ENCODE peak calls at places on chromosomes 3 and 15, in six cellular contexts. One of them, this sample, is unnamed.

GRCh38 chr3:136464502-136464901 is 214.4 kb downstream of the PCCB start:
- DNase-seq in right cardiac atrium: no peak
- DNase-seq in BJ: no peak
- DNase-seq in fibroblast of pulmonary artery: no peak
- DNase-seq in choroid plexus epithelial cell: peak
- DNase-seq in DND-41: no peak
- DNase-seq in this sample: no peak

GRCh38 chr3:65974505-65974904 is 64.2 kb downstream of the MAGI1 start:
- DNase-seq in BJ: no peak
- DNase-seq in fibroblast of pulmonary artery: no peak
- DNase-seq in right cardiac atrium: no peak
- DNase-seq in DND-41: no peak
- DNase-seq in choroid plexus epithelial cell: no peak
- DNase-seq in this sample: no peak

GRCh38 chr15:39300451-39301153 is 280.3 kb upstream of the THBS1 start:
- DNase-seq in fibroblast of pulmonary artery: peak
- DNase-seq in right cardiac atrium: no peak
- DNase-seq in DND-41: no peak
- DNase-seq in BJ: no peak
- DNase-seq in choroid plexus epithelial cell: peak
- DNase-seq in this sample: no peak

GRCh38 chr3:66824450-66824849 is 173.7 kb upstream of the KBTBD8 start:
- DNase-seq in fibroblast of pulmonary artery: no peak
- DNase-seq in DND-41: no peak
- DNase-seq in right cardiac atrium: no peak
- DNase-seq in choroid plexus epithelial cell: no peak
- DNase-seq in BJ: no peak
- DNase-seq in this sample: no peak

GRCh38 chr3:192917508-192918274 is at the start of gene MB21D2:
- DNase-seq in fibroblast of pulmonary artery: peak
- DNase-seq in right cardiac atrium: peak
- DNase-seq in choroid plexus epithelial cell: peak
- DNase-seq in DND-41: peak
- DNase-seq in BJ: no peak
- DNase-seq in this sample: peak

GRCh38 chr3:58250093-58250707 is 12.6 kb downstream of the ABHD6 start:
- DNase-seq in DND-41: no peak
- DNase-seq in right cardiac atrium: no peak
- DNase-seq in fibroblast of pulmonary artery: peak
- DNase-seq in choroid plexus epithelial cell: no peak
- DNase-seq in BJ: no peak
- DNase-seq in this sample: no peak

GRCh38 chr3:134527037-134527436 is 41.2 kb downstream of the CEP63 start:
- DNase-seq in fibroblast of pulmonary artery: no peak
- DNase-seq in DND-41: peak
- DNase-seq in choroid plexus epithelial cell: peak
- DNase-seq in right cardiac atrium: no peak
- DNase-seq in BJ: no peak
- DNase-seq in this sample: no peak

GRCh38 chr3:188209740-188210139 is 55.8 kb downstream of the LPP start:
- DNase-seq in fibroblast of pulmonary artery: no peak
- DNase-seq in right cardiac atrium: no peak
- DNase-seq in DND-41: no peak
- DNase-seq in choroid plexus epithelial cell: no peak
- DNase-seq in BJ: no peak
- DNase-seq in this sample: no peak

GRCh38 chr15:66900586-66901310 is 164.7 kb upstream of the SMAD3 start:
- DNase-seq in right cardiac atrium: no peak
- DNase-seq in fibroblast of pulmonary artery: no peak
- DNase-seq in choroid plexus epithelial cell: no peak
- DNase-seq in BJ: no peak
- DNase-seq in DND-41: no peak
- DNase-seq in this sample: no peak

GRCh38 chr3:163614886-163615285 is 1463.4 kb downstream of the SI start:
- DNase-seq in BJ: no peak
- DNase-seq in choroid plexus epithelial cell: no peak
- DNase-seq in right cardiac atrium: no peak
- DNase-seq in fibroblast of pulmonary artery: no peak
- DNase-seq in DND-41: no peak
- DNase-seq in this sample: no peak

GRCh38 chr3:190132376-190132775 is 11.7 kb upstream of the P3H2 start:
- DNase-seq in choroid plexus epithelial cell: peak
- DNase-seq in BJ: no peak
- DNase-seq in DND-41: no peak
- DNase-seq in fibroblast of pulmonary artery: peak
- DNase-seq in right cardiac atrium: no peak
- DNase-seq in this sample: no peak

GRCh38 chr3:2099028-2099671 is 484 bp downstream of the CNTN4 start:
- DNase-seq in choroid plexus epithelial cell: no peak
- DNase-seq in DND-41: no peak
- DNase-seq in fibroblast of pulmonary artery: no peak
- DNase-seq in BJ: no peak
- DNase-seq in right cardiac atrium: peak
- DNase-seq in this sample: no peak

GRCh38 chr3:2098398-2099027 is at the start of gene CNTN4:
- DNase-seq in DND-41: no peak
- DNase-seq in fibroblast of pulmonary artery: no peak
- DNase-seq in right cardiac atrium: peak
- DNase-seq in choroid plexus epithelial cell: peak
- DNase-seq in BJ: no peak
- DNase-seq in this sample: no peak

GRCh38 chr3:2097641-2098191 is 950 bp upstream of the CNTN4 start:
- DNase-seq in BJ: no peak
- DNase-seq in fibroblast of pulmonary artery: no peak
- DNase-seq in right cardiac atrium: no peak
- DNase-seq in DND-41: no peak
- DNase-seq in choroid plexus epithelial cell: peak
- DNase-seq in this sample: no peak

GRCh38 chr3:2094941-2095340 is 3.7 kb upstream of the CNTN4 start:
- DNase-seq in choroid plexus epithelial cell: no peak
- DNase-seq in fibroblast of pulmonary artery: no peak
- DNase-seq in BJ: no peak
- DNase-seq in DND-41: no peak
- DNase-seq in right cardiac atrium: no peak
- DNase-seq in this sample: no peak

GRCh38 chr3:2096196-2096595 is 2.5 kb upstream of the CNTN4 start:
- DNase-seq in right cardiac atrium: peak
- DNase-seq in choroid plexus epithelial cell: no peak
- DNase-seq in fibroblast of pulmonary artery: no peak
- DNase-seq in DND-41: no peak
- DNase-seq in BJ: no peak
- DNase-seq in this sample: no peak
- H3K4me3 ChIP-seq in right cardiac atrium: no peak
- H3K4me3 ChIP-seq in choroid plexus epithelial cell: no peak
- H3K4me3 ChIP-seq in fibroblast of pulmonary artery: no peak
- H3K4me3 ChIP-seq in DND-41: no peak
- H3K4me3 ChIP-seq in BJ: no peak
- H3K4me3 ChIP-seq in this sample: no peak

DNA sequence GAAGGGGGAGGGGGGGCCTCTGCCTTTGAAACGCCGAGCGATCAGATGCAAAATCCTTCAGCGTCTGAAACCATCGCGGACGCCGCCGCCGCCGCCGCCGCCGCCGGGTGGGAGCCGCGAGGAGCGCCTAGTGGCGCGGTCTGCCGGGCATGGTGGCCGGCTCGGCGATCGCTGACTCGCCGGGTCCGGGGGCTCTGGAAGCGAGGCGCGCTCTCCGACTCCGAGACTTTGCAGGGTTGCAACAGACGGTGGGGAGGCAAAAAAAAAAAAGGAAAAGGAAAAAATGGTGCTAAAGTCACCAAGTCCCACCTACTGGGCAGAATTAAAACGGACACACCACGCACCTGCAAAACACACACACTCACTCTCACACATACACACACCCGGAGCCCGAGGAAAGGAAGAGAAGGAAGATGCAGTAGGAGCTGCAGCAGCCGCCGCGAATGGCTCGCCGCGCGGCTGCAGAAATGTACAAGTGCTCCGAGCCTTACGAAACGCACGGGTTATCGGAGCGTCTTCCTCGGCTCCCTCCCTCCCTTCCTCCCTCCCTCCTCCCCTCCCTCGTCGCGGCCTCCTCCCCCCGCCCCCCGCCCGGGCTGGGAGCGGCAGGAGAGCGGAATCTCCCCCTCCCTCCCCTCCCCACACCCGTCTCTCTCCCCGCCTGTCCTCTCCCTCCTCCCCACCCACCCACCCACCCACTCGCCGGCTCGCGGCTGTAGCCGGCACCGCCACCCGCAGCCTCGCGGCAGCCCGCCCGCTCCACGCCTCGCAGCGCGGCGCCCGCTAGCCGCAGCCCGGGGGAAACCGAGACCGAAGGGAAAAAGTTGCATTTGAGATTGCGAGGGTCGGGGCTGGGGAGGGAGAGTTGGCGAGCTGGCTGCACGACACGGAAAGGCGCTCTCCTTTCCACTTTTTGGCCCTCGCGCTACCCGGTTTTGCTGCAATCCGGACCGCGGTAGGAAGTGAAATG is at the start of gene NTRK3:
- DNase-seq in right cardiac atrium: no peak
- DNase-seq in fibroblast of pulmonary artery: peak
- DNase-seq in choroid plexus epithelial cell: peak
- DNase-seq in BJ: no peak
- DNase-seq in DND-41: peak
- DNase-seq in this sample: no peak
- H3K4me3 ChIP-seq in right cardiac atrium: peak
- H3K4me3 ChIP-seq in fibroblast of pulmonary artery: peak
- H3K4me3 ChIP-seq in choroid plexus epithelial cell: peak
- H3K4me3 ChIP-seq in BJ: peak
- H3K4me3 ChIP-seq in DND-41: no peak
- H3K4me3 ChIP-seq in this sample: no peak

GRCh38 chr3:105618561-105618960 is 250.3 kb downstream of the CBLB start:
- DNase-seq in DND-41: no peak
- DNase-seq in BJ: no peak
- DNase-seq in choroid plexus epithelial cell: no peak
- DNase-seq in right cardiac atrium: no peak
- DNase-seq in fibroblast of pulmonary artery: no peak
- DNase-seq in this sample: no peak

GRCh38 chr3:105620236-105620635 is 248.6 kb downstream of the CBLB start:
- DNase-seq in DND-41: no peak
- DNase-seq in choroid plexus epithelial cell: no peak
- DNase-seq in right cardiac atrium: no peak
- DNase-seq in BJ: no peak
- DNase-seq in fibroblast of pulmonary artery: no peak
- DNase-seq in this sample: no peak

GRCh38 chr3:105616374-105616915 is 249.7 kb downstream of the ALCAM start:
- DNase-seq in choroid plexus epithelial cell: no peak
- DNase-seq in right cardiac atrium: no peak
- DNase-seq in fibroblast of pulmonary artery: no peak
- DNase-seq in BJ: no peak
- DNase-seq in DND-41: no peak
- DNase-seq in this sample: no peak

GRCh38 chr3:105615814-105616213 is 249.1 kb downstream of the ALCAM start:
- DNase-seq in fibroblast of pulmonary artery: no peak
- DNase-seq in BJ: no peak
- DNase-seq in right cardiac atrium: no peak
- DNase-seq in DND-41: no peak
- DNase-seq in choroid plexus epithelial cell: no peak
- DNase-seq in this sample: no peak

DNA sequence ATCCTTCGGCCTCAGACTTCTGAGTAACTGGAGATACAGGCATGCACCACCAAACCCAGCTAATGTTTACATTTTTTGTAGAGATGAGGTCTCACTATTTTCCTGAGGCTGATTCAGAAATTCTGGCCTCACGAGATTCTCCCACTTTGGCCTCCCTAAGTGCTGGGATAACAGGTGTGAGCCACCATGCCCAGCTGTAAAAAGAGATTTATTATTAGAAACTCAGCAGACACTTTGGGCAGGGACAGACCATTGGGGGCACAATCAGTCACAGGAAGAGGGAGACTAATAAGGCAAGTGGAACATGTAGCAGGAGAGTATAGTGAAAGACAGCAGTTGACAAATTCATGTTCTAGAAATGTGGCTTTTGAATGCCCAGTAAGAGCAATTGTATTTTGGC is 249.2 kb downstream of the CBLB start:
- DNase-seq in BJ: no peak
- DNase-seq in choroid plexus epithelial cell: no peak
- DNase-seq in right cardiac atrium: no peak
- DNase-seq in fibroblast of pulmonary artery: no peak
- DNase-seq in DND-41: no peak
- DNase-seq in this sample: no peak
- H3K4me3 ChIP-seq in BJ: no peak
- H3K4me3 ChIP-seq in choroid plexus epithelial cell: no peak
- H3K4me3 ChIP-seq in right cardiac atrium: no peak
- H3K4me3 ChIP-seq in fibroblast of pulmonary artery: no peak
- H3K4me3 ChIP-seq in DND-41: no peak
- H3K4me3 ChIP-seq in this sample: no peak

GRCh38 chr3:24829011-24829581 is 334.4 kb upstream of the THRB start:
- DNase-seq in BJ: no peak
- DNase-seq in DND-41: no peak
- DNase-seq in fibroblast of pulmonary artery: no peak
- DNase-seq in right cardiac atrium: peak
- DNase-seq in choroid plexus epithelial cell: peak
- DNase-seq in this sample: no peak

GRCh38 chr3:24832878-24833277 is 338.2 kb upstream of the THRB start:
- DNase-seq in BJ: no peak
- DNase-seq in choroid plexus epithelial cell: peak
- DNase-seq in right cardiac atrium: no peak
- DNase-seq in fibroblast of pulmonary artery: no peak
- DNase-seq in DND-41: no peak
- DNase-seq in this sample: no peak

GRCh38 chr3:24834442-24834841 is 339.8 kb upstream of the THRB start:
- DNase-seq in BJ: no peak
- DNase-seq in choroid plexus epithelial cell: no peak
- DNase-seq in DND-41: no peak
- DNase-seq in fibroblast of pulmonary artery: no peak
- DNase-seq in right cardiac atrium: no peak
- DNase-seq in this sample: no peak

GRCh38 chr3:24829632-24830229 is 335.1 kb upstream of the THRB start:
- DNase-seq in fibroblast of pulmonary artery: no peak
- DNase-seq in choroid plexus epithelial cell: peak
- DNase-seq in DND-41: no peak
- DNase-seq in BJ: no peak
- DNase-seq in right cardiac atrium: peak
- DNase-seq in this sample: no peak

DNA sequence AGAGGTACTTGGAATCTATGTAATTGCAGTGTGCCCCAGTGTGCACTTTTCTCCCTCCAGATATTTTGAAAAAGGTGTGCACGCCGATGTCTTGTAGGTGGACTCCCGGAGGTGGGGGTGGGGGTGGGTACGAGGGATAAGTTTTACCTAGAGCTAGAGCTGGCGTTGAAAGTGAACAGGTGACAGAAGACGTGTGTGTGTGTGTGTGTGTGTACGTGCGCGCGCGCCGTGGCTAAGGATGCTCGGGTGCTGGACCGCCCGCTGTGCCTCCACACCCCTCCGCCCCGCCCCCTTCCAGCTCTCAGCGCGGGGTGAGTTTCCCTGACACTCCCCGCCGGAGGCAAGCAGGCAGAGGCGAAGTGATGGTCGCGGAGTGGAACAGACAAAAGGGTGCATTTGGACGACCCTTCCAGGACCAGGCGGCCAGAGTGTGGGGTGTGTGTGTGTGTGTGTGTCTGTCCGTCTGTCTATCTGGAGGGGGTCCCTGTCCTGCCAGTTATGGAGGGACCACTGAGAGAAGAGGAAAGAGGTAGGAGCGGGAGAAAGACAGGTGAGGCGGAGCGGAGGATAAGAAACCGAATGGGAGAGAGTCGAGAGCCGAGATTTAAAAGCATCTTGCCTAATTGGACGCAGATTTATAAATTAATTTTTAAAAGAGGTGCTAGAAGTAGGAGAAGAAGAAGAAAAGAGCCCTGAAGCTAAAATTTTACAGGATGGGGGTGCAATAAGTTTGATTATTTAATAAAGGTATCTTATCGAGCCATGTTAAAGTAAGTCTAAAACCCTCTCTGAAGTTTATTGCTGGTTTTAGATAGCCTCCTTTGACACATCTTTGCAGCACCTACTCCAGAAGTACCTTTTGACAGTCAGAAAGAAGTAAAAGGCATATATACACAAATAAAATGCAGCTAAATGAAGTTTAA is 335.8 kb upstream of the THRB start:
- DNase-seq in right cardiac atrium: peak
- DNase-seq in fibroblast of pulmonary artery: no peak
- DNase-seq in BJ: no peak
- DNase-seq in choroid plexus epithelial cell: no peak
- DNase-seq in DND-41: no peak
- DNase-seq in this sample: no peak
- H3K4me3 ChIP-seq in right cardiac atrium: peak
- H3K4me3 ChIP-seq in fibroblast of pulmonary artery: no peak
- H3K4me3 ChIP-seq in BJ: no peak
- H3K4me3 ChIP-seq in choroid plexus epithelial cell: no peak
- H3K4me3 ChIP-seq in DND-41: no peak
- H3K4me3 ChIP-seq in this sample: no peak